ENCODE peak calls at places on chromosomes 16 and 17, in nine cellular contexts. A is lung, R is fibroblast of mammary gland, C is neural progenitor cell, S is AG04450, U is left ventricle myocardium inferior, H is stomach, O is upper lobe of right lung, D is RWPE2. Z is an unnamed sample.

GRCh38 chr17:81063488-81064093 is 28.6 kb downstream of the BAIAP2 start:
- DNase-seq in A (no peak), R (no peak), C (no peak), S (no peak), U (no peak), H (no peak), O (no peak), D (no peak), Z (no peak)

GRCh38 chr17:5630434-5630833 is 46.1 kb upstream of the NLRP1 start:
- DNase-seq in A (no peak), R (peak), C (no peak), S (no peak), U (no peak), H (no peak), O (no peak), D (no peak), Z (peak)

GRCh38 chr17:60076811-60077210 is 1.9 kb downstream of the HEATR6 start:
- DNase-seq in A (no peak), R (no peak), C (no peak), S (no peak), U (no peak), H (no peak), O (no peak), D (no peak), Z (no peak)

GRCh38 chr16:19137201-19137601 is 23.4 kb downstream of the ITPRIPL2 start:
- DNase-seq in A (no peak), R (peak), C (no peak), S (no peak), U (no peak), H (no peak), O (no peak), D (no peak), Z (no peak)

GRCh38 chr16:30893082-30893743 is 664 bp downstream of the BCL7C start:
- DNase-seq in A (no peak), R (no peak), C (peak), S (no peak), U (no peak), H (no peak), O (peak), D (no peak), Z (no peak)

GRCh38 chr16:12878973-12879372 is 22.4 kb upstream of the SHISA9 start:
- DNase-seq in A (no peak), R (no peak), C (no peak), S (no peak), U (no peak), H (no peak), O (no peak), D (no peak), Z (no peak)

GRCh38 chr16:54489225-54489781 is 202.7 kb upstream of the IRX3 start:
- DNase-seq in A (no peak), R (no peak), C (no peak), S (no peak), U (no peak), H (peak), O (no peak), D (no peak), Z (no peak)

GRCh38 chr16:3115561-3115960 is 3.2 kb downstream of the ZNF205 start:
- DNase-seq in A (no peak), R (no peak), C (no peak), S (no peak), U (no peak), H (no peak), O (no peak), D (no peak), Z (no peak)

GRCh38 chr17:44630703-44631102 is 25.6 kb upstream of the MEIOC start:
- DNase-seq in A (no peak), R (no peak), C (no peak), S (no peak), U (no peak), H (no peak), O (no peak), D (no peak), Z (no peak)

GRCh38 chr16:11604783-11605563 is 18.3 kb upstream of the LITAF start:
- DNase-seq in A (no peak), R (peak), C (no peak), S (peak), U (peak), H (no peak), O (peak), D (no peak), Z (no peak)

GRCh38 chr16:81492307-81492706 is 47.7 kb downstream of the CMIP start:
- DNase-seq in A (no peak), R (no peak), C (peak), S (no peak), U (no peak), H (no peak), O (no peak), D (no peak), Z (no peak)

GRCh38 chr16:72549878-72550277 is 377.9 kb upstream of the PMFBP1 start:
- DNase-seq in A (no peak), R (no peak), C (no peak), S (no peak), U (no peak), H (no peak), O (no peak), D (no peak), Z (no peak)

GRCh38 chr17:20257008-20257407 is 210.3 kb downstream of the LGALS9B start:
- DNase-seq in A (no peak), R (no peak), C (no peak), S (no peak), U (no peak), H (no peak), O (no peak), D (no peak), Z (no peak)

GRCh38 chr16:10325783-10326543 is 59.9 kb upstream of the ATF7IP2 start:
- DNase-seq in A (no peak), R (no peak), C (no peak), S (no peak), U (no peak), H (no peak), O (no peak), D (no peak), Z (no peak)

GRCh38 chr17:68195667-68196393 is 52.0 kb upstream of the AMZ2 start:
- DNase-seq in A (no peak), R (no peak), C (peak), S (no peak), U (peak), H (no peak), O (no peak), D (peak), Z (no peak)

GRCh38 chr17:44248220-44248529 is 19.8 kb downstream of the SLC4A1 start:
- DNase-seq in A (no peak), R (no peak), C (no peak), S (no peak), U (no peak), H (no peak), O (no peak), D (no peak), Z (no peak)

GRCh38 chr16:20806168-20807050 is at the start of the genes ERI2 and REXO5:
- DNase-seq in A (peak), R (peak), C (peak), S (peak), U (peak), H (peak), O (peak), D (peak), Z (peak)

GRCh38 chr17:62178579-62178978 is 113.5 kb upstream of the MED13 start:
- DNase-seq in A (no peak), R (peak), C (no peak), S (no peak), U (no peak), H (no peak), O (no peak), D (no peak), Z (no peak)

GRCh38 chr16:21197115-21197514 is 14.3 kb downstream of the ZP2 start:
- DNase-seq in A (no peak), R (no peak), C (no peak), S (no peak), U (no peak), H (no peak), O (no peak), D (no peak), Z (no peak)

GRCh38 chr17:47719411-47720152 is 13.5 kb upstream of the TBX21 start:
- DNase-seq in A (no peak), R (peak), C (no peak), S (peak), U (no peak), H (no peak), O (no peak), D (no peak), Z (peak)

GRCh38 chr17:49766918-49767530 is 3.1 kb upstream of the FAM117A start:
- DNase-seq in A (no peak), R (no peak), C (no peak), S (no peak), U (no peak), H (no peak), O (no peak), D (no peak), Z (no peak)

GRCh38 chr17:49760909-49761558 is 2.9 kb downstream of the FAM117A start:
- DNase-seq in A (no peak), R (no peak), C (no peak), S (no peak), U (no peak), H (no peak), O (no peak), D (no peak), Z (no peak)

GRCh38 chr17:49762148-49762941 is 1.6 kb downstream of the FAM117A start:
- DNase-seq in A (no peak), R (no peak), C (no peak), S (no peak), U (no peak), H (no peak), O (no peak), D (no peak), Z (no peak)

GRCh38 chr17:49764559-49765180 is 739 bp upstream of the FAM117A start:
- DNase-seq in A (no peak), R (no peak), C (no peak), S (no peak), U (no peak), H (no peak), O (no peak), D (no peak), Z (no peak)

GRCh38 chr17:49763735-49764558 is at the start of gene FAM117A:
- DNase-seq in A (peak), R (peak), C (peak), S (peak), U (peak), H (peak), O (peak), D (peak), Z (peak)
- TF ChIP-seq CTCF in A (no peak), R (no peak), C (no peak), S (no peak), U (no peak), H (no peak), O (no peak), D (no peak), Z (no peak)

DNA sequence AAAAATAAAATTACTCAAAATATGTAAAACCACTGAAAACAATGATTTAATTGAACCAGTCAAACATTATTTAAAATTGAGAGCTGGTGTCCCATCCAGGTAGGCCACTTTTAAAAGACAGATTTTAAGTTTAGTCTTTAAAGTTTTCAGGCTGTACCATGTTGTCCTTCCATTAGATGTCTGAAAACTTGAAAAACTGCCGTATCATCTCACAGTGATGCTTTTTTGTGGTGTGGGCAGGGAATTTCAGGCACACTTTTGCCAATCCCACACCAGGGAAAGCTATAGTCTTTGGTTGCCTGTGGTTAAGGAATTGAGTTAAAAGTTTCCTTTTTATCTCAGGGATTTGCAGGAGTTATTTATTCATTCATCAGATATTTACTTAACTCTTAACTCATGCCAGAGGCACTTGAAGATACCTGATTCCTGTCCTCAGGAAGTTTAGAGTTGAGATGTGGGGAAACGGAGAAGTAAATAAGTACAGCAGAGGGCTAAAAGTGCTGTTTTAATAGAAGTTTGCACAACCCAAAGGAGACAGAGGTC is 3.2 kb downstream of the SNTB2 start:
- DNase-seq in A (no peak), R (no peak), C (no peak), S (no peak), U (no peak), H (no peak), O (no peak), D (no peak), Z (no peak)
- H3K4me3 ChIP-seq in A (no peak), R (no peak), C (no peak), S (peak), U (no peak), H (peak), O (no peak), D (no peak), Z (peak)

GRCh38 chr17:30372755-30373154 is 6.0 kb upstream of the CPD start:
- DNase-seq in A (no peak), R (peak), C (no peak), S (no peak), U (no peak), H (no peak), O (no peak), D (no peak), Z (no peak)
- TF ChIP-seq CTCF in A (no peak), R (no peak), C (no peak), S (no peak), U (no peak), H (no peak), O (no peak), D (peak), Z (no peak)

GRCh38 chr16:86496262-86496928 is 13.9 kb upstream of the FOXF1 start:
- DNase-seq in A (no peak), R (no peak), C (peak), S (no peak), U (no peak), H (no peak), O (no peak), D (no peak), Z (no peak)

GRCh38 chr16:86498155-86498651 is 12.1 kb upstream of the FOXF1 start:
- DNase-seq in A (no peak), R (no peak), C (peak), S (no peak), U (no peak), H (no peak), O (no peak), D (no peak), Z (no peak)

GRCh38 chr16:86497551-86498021 is 12.7 kb upstream of the FOXF1 start:
- DNase-seq in A (no peak), R (no peak), C (peak), S (no peak), U (no peak), H (no peak), O (no peak), D (no peak), Z (no peak)

GRCh38 chr16:86495756-86496261 is 14.5 kb upstream of the FOXF1 start:
- DNase-seq in A (no peak), R (no peak), C (peak), S (no peak), U (no peak), H (no peak), O (no peak), D (no peak), Z (no peak)

DNA sequence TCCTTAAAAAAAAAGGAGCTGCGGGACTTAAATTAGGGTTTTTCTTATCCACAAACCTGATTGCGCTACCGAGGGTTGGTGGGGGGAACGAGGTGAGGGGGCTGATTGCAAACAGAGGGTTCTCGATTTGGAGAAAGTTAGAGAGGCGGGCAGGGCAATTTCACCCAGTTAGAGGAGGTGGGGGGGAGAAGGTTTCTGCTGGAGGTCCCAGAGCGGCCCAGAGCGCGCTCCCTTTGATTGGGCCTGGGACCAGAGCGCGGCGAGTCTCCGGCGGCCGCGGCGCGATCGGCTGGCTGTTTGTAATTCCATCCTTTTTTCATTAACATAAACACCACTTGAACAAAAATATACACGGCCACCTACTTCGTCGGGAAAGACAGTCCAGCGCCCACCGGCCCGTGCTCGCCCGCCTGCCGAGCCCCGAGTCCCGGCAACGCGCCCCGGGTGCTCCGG is 13.4 kb upstream of the FOXF1 start:
- DNase-seq in A (no peak), R (no peak), C (peak), S (no peak), U (no peak), H (no peak), O (no peak), D (no peak), Z (no peak)
- H3K4me3 ChIP-seq in A (peak), R (no peak), C (peak), S (peak), U (no peak), H (peak), O (peak), D (no peak), Z (no peak)

DNA sequence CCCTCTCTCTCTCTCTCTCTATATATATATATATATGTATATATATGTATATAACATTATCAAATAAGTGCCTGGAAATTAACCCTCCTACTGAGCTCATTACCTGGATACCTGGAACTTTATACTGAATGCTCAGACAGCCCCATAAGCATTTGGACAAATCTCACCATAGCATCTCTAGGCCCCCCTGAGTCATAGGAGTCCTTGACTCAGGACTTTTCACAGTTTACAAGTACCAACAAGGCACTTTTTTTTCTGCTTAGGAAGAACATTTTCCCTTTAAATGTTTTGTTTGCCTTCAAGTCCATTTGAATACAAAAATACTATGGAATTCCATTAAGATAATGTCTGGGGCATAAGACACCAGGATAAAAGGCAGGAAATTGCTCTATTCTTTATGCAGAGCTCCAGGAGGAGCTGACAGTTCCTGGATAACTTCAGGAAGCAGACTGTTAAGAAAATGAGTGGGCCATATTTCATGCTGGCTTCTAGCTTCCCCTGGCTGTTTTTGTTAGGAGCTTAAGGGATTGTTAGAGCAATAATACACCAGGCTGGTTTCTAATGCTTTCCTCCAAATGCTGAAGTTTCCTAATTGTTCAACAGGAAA is 171.7 kb upstream of the ASIC2 start:
- DNase-seq in A (no peak), R (no peak), C (no peak), S (no peak), U (no peak), H (no peak), O (no peak), D (no peak), Z (no peak)
- TF ChIP-seq CTCF in A (no peak), R (no peak), C (no peak), S (no peak), U (no peak), H (no peak), O (no peak), D (no peak), Z (no peak)

DNA sequence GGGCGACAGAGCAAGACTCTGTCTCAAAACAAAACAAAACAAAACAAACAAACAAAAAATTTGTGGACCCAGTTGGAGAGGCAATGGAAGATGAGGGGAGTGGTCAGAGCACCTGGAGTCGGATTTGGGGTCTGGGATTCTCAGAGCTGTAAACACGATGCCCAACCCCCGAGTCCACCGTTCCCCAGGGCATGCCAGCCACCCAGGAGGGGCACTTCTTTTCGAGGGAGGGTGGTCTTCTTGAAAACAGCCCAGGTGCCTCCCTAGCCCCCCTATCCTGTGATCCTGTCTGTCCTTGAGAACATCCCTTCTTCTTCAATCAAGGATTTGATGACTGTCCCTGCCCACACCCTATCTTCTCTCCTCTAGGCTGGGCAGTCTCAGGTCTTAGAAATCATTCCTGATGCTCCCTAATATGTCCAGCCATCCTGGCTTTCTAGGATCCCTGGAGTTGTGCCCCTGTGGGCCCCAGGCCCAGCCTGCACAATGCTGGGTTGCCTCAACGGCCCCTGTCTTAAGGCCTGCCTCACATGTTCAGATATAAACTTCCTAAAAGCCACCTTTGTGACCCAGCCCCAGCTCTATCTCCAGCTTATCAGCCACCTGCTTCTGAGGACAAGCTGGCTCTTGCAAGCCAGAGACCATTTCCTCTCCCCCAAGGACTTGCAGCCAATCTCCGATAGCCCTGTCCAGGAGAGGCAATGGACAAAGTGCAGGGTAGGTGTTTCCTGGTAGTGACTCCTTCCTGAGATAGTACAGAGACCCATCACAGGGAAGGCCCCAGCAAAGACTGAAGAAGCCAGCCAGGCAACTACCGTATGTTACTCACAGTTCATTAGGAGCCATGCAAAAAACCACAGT is 2.9 kb upstream of the SLC13A2 start:
- DNase-seq in A (no peak), R (no peak), C (no peak), S (no peak), U (no peak), H (no peak), O (no peak), D (peak), Z (no peak)
- H3K4me3 ChIP-seq in A (no peak), R (no peak), C (no peak), S (no peak), U (no peak), H (no peak), O (no peak), D (no peak), Z (no peak)

GRCh38 chr17:73214008-73214407 is 21.2 kb downstream of the COG1 start:
- DNase-seq in A (no peak), R (no peak), C (no peak), S (no peak), U (no peak), H (no peak), O (no peak), D (no peak), Z (no peak)

GRCh38 chr17:73209436-73209835 is 16.6 kb downstream of the COG1 start:
- DNase-seq in A (no peak), R (no peak), C (no peak), S (no peak), U (no peak), H (no peak), O (no peak), D (peak), Z (no peak)

GRCh38 chr17:73208139-73208827 is 15.4 kb downstream of the COG1 start:
- DNase-seq in A (no peak), R (no peak), C (no peak), S (no peak), U (no peak), H (no peak), O (no peak), D (peak), Z (no peak)

GRCh38 chr17:73211745-73212144 is 18.9 kb downstream of the COG1 start:
- DNase-seq in A (no peak), R (no peak), C (no peak), S (no peak), U (no peak), H (no peak), O (no peak), D (peak), Z (no peak)

DNA sequence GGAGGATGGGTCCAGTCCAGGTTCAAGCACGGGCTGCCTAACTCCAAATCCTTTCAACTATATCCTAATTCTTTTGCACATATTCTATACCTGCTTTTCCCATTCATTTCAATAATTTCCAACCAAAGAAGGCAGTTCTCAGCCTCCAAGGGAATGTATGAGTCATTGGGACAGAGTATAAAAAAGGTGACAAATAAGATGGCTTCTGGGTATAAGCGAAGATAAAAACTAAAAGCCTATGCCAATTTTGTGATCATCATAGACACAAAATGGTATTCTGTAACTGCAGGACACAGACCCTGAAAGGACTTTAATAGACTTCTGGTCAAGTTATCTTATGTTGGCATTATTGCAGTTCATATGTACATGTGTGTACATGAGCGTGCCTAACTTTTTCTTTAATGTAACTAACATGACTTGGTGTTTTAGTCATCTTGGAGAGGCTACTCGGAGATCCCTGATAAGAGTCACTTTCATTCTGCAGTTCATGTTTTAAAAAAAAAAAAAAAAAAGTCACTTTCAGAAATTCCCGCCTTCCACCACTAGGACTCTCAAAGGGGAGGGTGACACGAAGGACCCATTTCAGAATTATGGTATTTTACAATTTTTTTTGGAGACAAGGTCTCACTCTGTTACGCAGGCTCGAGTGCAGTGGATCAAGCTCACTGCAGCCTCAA is 17.3 kb downstream of the COG1 start:
- DNase-seq in A (no peak), R (no peak), C (no peak), S (no peak), U (no peak), H (no peak), O (no peak), D (no peak), Z (no peak)
- TF ChIP-seq CTCF in A (no peak), R (peak), C (peak), S (peak), U (peak), H (no peak), O (peak), D (peak), Z (peak)